ENCODE peak calls at places on chromosome 6, in nine cellular contexts. B, S, J, C, E, I, V, U and W are unnamed samples.

GRCh38 chr6:24501914-24502313 is 7.1 kb downstream of the ALDH5A1 start:
- DNase-seq in B (no peak), S (no peak), J (no peak), C (peak; percentile 49), E (no peak), I (no peak), V (no peak), U (no peak), W (no peak)

GRCh38 chr6:142167071-142167470 is 20.0 kb downstream of the VTA1 start:
- DNase-seq in B (no peak), S (no peak), J (no peak), C (no peak), E (no peak), I (peak; percentile 36), V (no peak), U (no peak), W (no peak)

GRCh38 chr6:56961151-56961550 is 6.2 kb downstream of the BEND6 start:
- DNase-seq in B (no peak), S (no peak), J (no peak), C (no peak), E (no peak), I (no peak), V (no peak), U (no peak), W (no peak)

GRCh38 chr6:14706378-14706929 is 539.4 kb upstream of the JARID2 start:
- DNase-seq in B (no peak), S (no peak), J (no peak), C (no peak), E (no peak), I (no peak), V (peak; percentile 92), U (no peak), W (no peak)

GRCh38 chr6:6736753-6737654 is 148.5 kb downstream of the LY86 start:
- DNase-seq in B (no peak), S (no peak), J (no peak), C (no peak), E (peak; percentile 90), I (peak; percentile 18), V (peak; percentile 91), U (peak; percentile 70), W (peak; percentile 89)

GRCh38 chr6:140105857-140106256 is 731.4 kb upstream of the CITED2 start:
- DNase-seq in B (peak; percentile 33), S (peak; percentile 2), J (no peak), C (peak; percentile 39), E (no peak), I (no peak), V (no peak), U (no peak), W (no peak)

GRCh38 chr6:15444081-15444731 is 198.3 kb downstream of the JARID2 start:
- DNase-seq in B (no peak), S (no peak), J (no peak), C (no peak), E (no peak), I (no peak), V (no peak), U (no peak), W (no peak)

GRCh38 chr6:36660771-36661471 is 17.6 kb upstream of the CDKN1A start:
- DNase-seq in B (peak; percentile 68), S (no peak), J (no peak), C (no peak), E (no peak), I (peak; percentile 30), V (peak; percentile 75), U (peak; percentile 77), W (peak; percentile 56)

GRCh38 chr6:4371207-4371921 is 236.0 kb upstream of the ECI2 start:
- DNase-seq in B (no peak), S (no peak), J (no peak), C (no peak), E (no peak), I (peak; percentile 18), V (peak; percentile 92), U (no peak), W (peak; percentile 91)

GRCh38 chr6:63424636-63425035 is 104.9 kb upstream of the LGSN start:
- DNase-seq in B (no peak), S (no peak), J (no peak), C (no peak), E (no peak), I (no peak), V (no peak), U (no peak), W (no peak)

GRCh38 chr6:126312013-126312665 is 27.8 kb upstream of the CENPW start:
- DNase-seq in B (no peak), S (peak; percentile 7), J (no peak), C (peak; percentile 44), E (no peak), I (peak; percentile 27), V (no peak), U (no peak), W (no peak)

GRCh38 chr6:23518294-23518693 is 607.7 kb upstream of the NRSN1 start:
- DNase-seq in B (no peak), S (no peak), J (no peak), C (no peak), E (no peak), I (no peak), V (no peak), U (no peak), W (no peak)

GRCh38 chr6:20340459-20340858 is 61.2 kb upstream of the E2F3 start:
- DNase-seq in B (no peak), S (no peak), J (no peak), C (no peak), E (no peak), I (no peak), V (no peak), U (no peak), W (no peak)

GRCh38 chr6:43263314-43264178 is 20.3 kb downstream of the TTBK1 start:
- DNase-seq in B (peak; percentile 81), S (peak; percentile 86), J (peak; percentile 10), C (peak; percentile 78), E (no peak), I (peak; percentile 48), V (peak; percentile 82), U (peak; percentile 89), W (peak; percentile 90)

GRCh38 chr6:28311139-28311823 is 24.7 kb downstream of the ZSCAN31 start:
- DNase-seq in B (no peak), S (no peak), J (no peak), C (no peak), E (no peak), I (no peak), V (no peak), U (no peak), W (no peak)

GRCh38 chr6:52213127-52213526 is 27.0 kb downstream of the IL17A start:
- DNase-seq in B (no peak), S (no peak), J (no peak), C (peak; percentile 51), E (no peak), I (no peak), V (no peak), U (no peak), W (no peak)
- H3K4me3 ChIP-seq in B (no peak overlapping the region), S (no peak overlapping the region), J (no peak overlapping the region), C (no peak overlapping the region), E (no peak overlapping the region), I (no peak overlapping the region), V (no peak overlapping the region), U (no peak overlapping the region), W (no peak overlapping the region)

GRCh38 chr6:137218473-137218916 is 690 bp downstream of the IFNGR1 start:
- DNase-seq in B (peak; percentile 52), S (no peak), J (no peak), C (peak; percentile 36), E (no peak), I (peak; percentile 59), V (no peak), U (no peak), W (peak; percentile 60)
- TF ChIP-seq POLR2A in B (no peak), S (no peak), J (peak; percentile 7), C (no peak), E (peak; percentile 44), I (no peak), V (no peak), U (no peak), W (no peak)

DNA sequence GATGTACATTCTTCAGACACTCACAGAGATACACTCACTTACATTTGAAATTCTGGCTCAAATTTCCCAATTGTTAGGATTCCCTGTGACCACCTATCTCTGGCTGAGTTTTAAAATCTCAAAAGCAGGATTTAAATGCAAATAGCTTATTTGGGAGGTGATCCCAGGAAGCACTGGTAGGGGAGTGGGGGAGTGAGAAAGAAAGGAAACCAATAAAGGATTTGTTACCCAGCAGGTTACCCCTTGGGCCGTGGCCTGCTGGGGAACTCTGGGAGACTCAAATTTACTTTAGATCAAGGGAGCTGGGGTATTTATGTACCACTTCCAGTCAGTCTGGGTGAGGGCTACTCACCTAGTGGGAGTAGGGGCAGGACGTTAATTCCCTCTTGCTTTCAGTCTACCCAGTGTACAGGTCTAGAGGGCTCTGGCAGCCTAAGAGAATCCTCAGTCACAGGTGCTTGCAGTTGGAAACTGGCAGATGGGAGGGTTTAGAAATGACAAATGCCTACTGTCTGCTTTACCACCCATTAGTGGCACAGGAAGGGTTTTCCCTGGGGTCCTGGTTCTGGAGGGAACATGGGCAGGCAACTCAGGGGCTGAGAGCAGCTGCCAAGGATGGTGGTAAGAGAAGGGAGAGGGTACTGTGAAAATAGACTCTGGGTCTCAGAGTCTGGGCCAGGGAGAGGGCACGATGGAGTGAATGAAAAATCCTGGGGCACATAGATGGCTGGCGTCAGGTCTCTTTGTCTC is 103.7 kb downstream of the TCP11 start:
- DNase-seq in B (no peak), S (no peak), J (no peak), C (no peak), E (no peak), I (no peak), V (no peak), U (no peak), W (no peak)
- H3K4me1 ChIP-seq in B (peaks cover 64% of the 10 kb centered on the region), S (no peaks in the 10 kb centered on the region), J (peaks cover 53% of the 10 kb centered on the region), C (peaks cover 4% of the 10 kb centered on the region), E (peaks cover 55% of the 10 kb centered on the region), I (peaks cover 34% of the 10 kb centered on the region), V (peaks cover 45% of the 10 kb centered on the region), U (peaks cover 46% of the 10 kb centered on the region), W (peaks cover 15% of the 10 kb centered on the region)

DNA sequence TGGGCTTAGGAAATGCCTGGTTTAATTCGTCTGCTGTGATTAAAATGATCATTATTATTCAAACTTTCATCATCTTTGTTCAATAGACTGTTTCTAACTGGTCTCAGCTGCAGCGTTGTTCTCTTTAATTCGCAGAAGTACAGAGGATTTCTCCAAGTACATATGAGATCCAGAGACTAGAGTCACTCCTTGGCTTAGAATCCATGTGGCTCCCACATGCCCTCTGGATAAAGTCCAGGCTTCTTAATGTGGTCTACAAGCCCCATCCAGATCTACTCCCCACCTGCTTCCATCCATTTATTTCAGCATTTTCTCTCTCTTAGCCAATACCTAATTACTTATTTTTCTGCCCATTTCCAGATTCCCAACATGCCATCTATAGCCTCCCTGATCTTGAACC is 1.1 kb upstream of the ZBTB24 start:
- DNase-seq in B (no peak), S (no peak), J (no peak), C (no peak), E (no peak), I (peak; percentile 6), V (no peak), U (no peak), W (no peak)
- H3K4me3 ChIP-seq in B (no peak overlapping the region), S (no peak overlapping the region), J (no peak overlapping the region), C (no peak overlapping the region), E (no peak overlapping the region), I (no peak overlapping the region), V (peak overlapping the region; percentile 88), U (no peak overlapping the region), W (no peak overlapping the region)

GRCh38 chr6:41779793-41780622 is at the start of gene FRS3:
- DNase-seq in B (peak; percentile 99), S (peak; percentile 81), J (peak; percentile 74), C (peak; percentile 95), E (peak; percentile 99), I (peak; percentile 95), V (peak; percentile 99), U (peak; percentile 99), W (peak; percentile 97)
- TF ChIP-seq POLR2A in B (peak; percentile 59), S (no peak), J (peak; percentile 36), C (no peak), E (peak; percentile 22), I (no peak), V (no peak), U (no peak), W (peak; percentile 12)